ENCODE peak calls at places on chromosomes 6 and 20, in nine cellular contexts. One of them, this sample, is unnamed.

GRCh38 chr20:19867074-19867473 is 109.0 kb downstream of the RIN2 start:
- DNase-seq in mammary epithelial cell: peak
- DNase-seq in HFF-Myc: peak
- DNase-seq in ovary: no peak
- DNase-seq in neural progenitor cell: no peak
- DNase-seq in fibroblast of mammary gland: peak
- DNase-seq in progenitor cell of endocrine pancreas: no peak
- DNase-seq in psoas muscle: no peak
- DNase-seq in omental fat pad: no peak
- DNase-seq in this sample: no peak

GRCh38 chr6:44932651-44933091 is 395.5 kb upstream of the RUNX2 start:
- DNase-seq in HFF-Myc: no peak
- DNase-seq in fibroblast of mammary gland: no peak
- DNase-seq in mammary epithelial cell: no peak
- DNase-seq in neural progenitor cell: no peak
- DNase-seq in omental fat pad: no peak
- DNase-seq in psoas muscle: no peak
- DNase-seq in progenitor cell of endocrine pancreas: no peak
- DNase-seq in ovary: no peak
- DNase-seq in this sample: no peak

GRCh38 chr6:158758464-158758863 is 60.7 kb downstream of the EZR start:
- DNase-seq in ovary: no peak
- DNase-seq in neural progenitor cell: peak
- DNase-seq in omental fat pad: no peak
- DNase-seq in fibroblast of mammary gland: no peak
- DNase-seq in progenitor cell of endocrine pancreas: no peak
- DNase-seq in mammary epithelial cell: no peak
- DNase-seq in HFF-Myc: no peak
- DNase-seq in psoas muscle: peak
- DNase-seq in this sample: no peak

GRCh38 chr6:155936551-155936950 is 480.9 kb upstream of the NOX3 start:
- DNase-seq in fibroblast of mammary gland: no peak
- DNase-seq in ovary: no peak
- DNase-seq in psoas muscle: no peak
- DNase-seq in progenitor cell of endocrine pancreas: no peak
- DNase-seq in omental fat pad: no peak
- DNase-seq in HFF-Myc: peak
- DNase-seq in mammary epithelial cell: no peak
- DNase-seq in neural progenitor cell: no peak
- DNase-seq in this sample: no peak

GRCh38 chr20:19966840-19967239 is 50.3 kb upstream of the NAA20 start:
- DNase-seq in omental fat pad: no peak
- DNase-seq in psoas muscle: no peak
- DNase-seq in progenitor cell of endocrine pancreas: no peak
- DNase-seq in HFF-Myc: no peak
- DNase-seq in fibroblast of mammary gland: no peak
- DNase-seq in neural progenitor cell: no peak
- DNase-seq in ovary: no peak
- DNase-seq in mammary epithelial cell: no peak
- DNase-seq in this sample: no peak

GRCh38 chr6:97668716-97669115 is 385.7 kb upstream of the MMS22L start:
- DNase-seq in HFF-Myc: no peak
- DNase-seq in omental fat pad: no peak
- DNase-seq in psoas muscle: no peak
- DNase-seq in ovary: no peak
- DNase-seq in progenitor cell of endocrine pancreas: no peak
- DNase-seq in mammary epithelial cell: no peak
- DNase-seq in neural progenitor cell: peak
- DNase-seq in fibroblast of mammary gland: no peak
- DNase-seq in this sample: no peak

GRCh38 chr20:32964575-32964974 is 39.7 kb downstream of the SUN5 start:
- DNase-seq in progenitor cell of endocrine pancreas: no peak
- DNase-seq in neural progenitor cell: no peak
- DNase-seq in HFF-Myc: no peak
- DNase-seq in fibroblast of mammary gland: no peak
- DNase-seq in mammary epithelial cell: no peak
- DNase-seq in ovary: no peak
- DNase-seq in omental fat pad: no peak
- DNase-seq in psoas muscle: no peak
- DNase-seq in this sample: no peak

GRCh38 chr6:147765541-147765940 is 257.1 kb downstream of the SAMD5 start:
- DNase-seq in ovary: no peak
- DNase-seq in fibroblast of mammary gland: no peak
- DNase-seq in psoas muscle: no peak
- DNase-seq in neural progenitor cell: no peak
- DNase-seq in mammary epithelial cell: no peak
- DNase-seq in HFF-Myc: no peak
- DNase-seq in progenitor cell of endocrine pancreas: no peak
- DNase-seq in omental fat pad: no peak
- DNase-seq in this sample: no peak

GRCh38 chr20:38059832-38060231 is 26.3 kb downstream of the RPRD1B start:
- DNase-seq in fibroblast of mammary gland: no peak
- DNase-seq in mammary epithelial cell: no peak
- DNase-seq in HFF-Myc: no peak
- DNase-seq in ovary: no peak
- DNase-seq in omental fat pad: no peak
- DNase-seq in progenitor cell of endocrine pancreas: no peak
- DNase-seq in psoas muscle: no peak
- DNase-seq in neural progenitor cell: no peak
- DNase-seq in this sample: no peak

GRCh38 chr20:4592316-4593148 is 129.2 kb upstream of the PRND start:
- DNase-seq in fibroblast of mammary gland: peak
- DNase-seq in mammary epithelial cell: peak
- DNase-seq in neural progenitor cell: peak
- DNase-seq in psoas muscle: peak
- DNase-seq in omental fat pad: no peak
- DNase-seq in ovary: peak
- DNase-seq in progenitor cell of endocrine pancreas: peak
- DNase-seq in HFF-Myc: no peak
- DNase-seq in this sample: no peak

GRCh38 chr6:24476631-24477030 is 12.7 kb downstream of the GPLD1 start:
- DNase-seq in ovary: no peak
- DNase-seq in fibroblast of mammary gland: no peak
- DNase-seq in progenitor cell of endocrine pancreas: no peak
- DNase-seq in neural progenitor cell: no peak
- DNase-seq in omental fat pad: no peak
- DNase-seq in psoas muscle: no peak
- DNase-seq in HFF-Myc: no peak
- DNase-seq in mammary epithelial cell: no peak
- DNase-seq in this sample: no peak

GRCh38 chr6:27334141-27334540 is 22.1 kb upstream of the POM121L2 start:
- DNase-seq in progenitor cell of endocrine pancreas: no peak
- DNase-seq in psoas muscle: no peak
- DNase-seq in neural progenitor cell: no peak
- DNase-seq in mammary epithelial cell: no peak
- DNase-seq in HFF-Myc: no peak
- DNase-seq in fibroblast of mammary gland: peak
- DNase-seq in omental fat pad: no peak
- DNase-seq in ovary: no peak
- DNase-seq in this sample: no peak

GRCh38 chr20:10276886-10277580 is 58.4 kb downstream of the SNAP25 start:
- DNase-seq in omental fat pad: no peak
- DNase-seq in mammary epithelial cell: no peak
- DNase-seq in psoas muscle: no peak
- DNase-seq in progenitor cell of endocrine pancreas: no peak
- DNase-seq in ovary: no peak
- DNase-seq in fibroblast of mammary gland: no peak
- DNase-seq in HFF-Myc: no peak
- DNase-seq in neural progenitor cell: no peak
- DNase-seq in this sample: no peak

GRCh38 chr6:148720371-148720770 is 26.5 kb upstream of the UST start:
- DNase-seq in ovary: no peak
- DNase-seq in omental fat pad: no peak
- DNase-seq in neural progenitor cell: no peak
- DNase-seq in fibroblast of mammary gland: peak
- DNase-seq in psoas muscle: no peak
- DNase-seq in progenitor cell of endocrine pancreas: no peak
- DNase-seq in mammary epithelial cell: no peak
- DNase-seq in HFF-Myc: no peak
- DNase-seq in this sample: no peak

GRCh38 chr6:3026811-3027626 is 27.3 kb downstream of the NQO2 start:
- DNase-seq in fibroblast of mammary gland: peak
- DNase-seq in psoas muscle: no peak
- DNase-seq in progenitor cell of endocrine pancreas: no peak
- DNase-seq in mammary epithelial cell: no peak
- DNase-seq in omental fat pad: no peak
- DNase-seq in neural progenitor cell: peak
- DNase-seq in HFF-Myc: no peak
- DNase-seq in ovary: no peak
- DNase-seq in this sample: no peak

GRCh38 chr6:144953552-144954240 is 668.6 kb downstream of the UTRN start:
- DNase-seq in ovary: no peak
- DNase-seq in psoas muscle: no peak
- DNase-seq in HFF-Myc: no peak
- DNase-seq in progenitor cell of endocrine pancreas: no peak
- DNase-seq in fibroblast of mammary gland: peak
- DNase-seq in omental fat pad: no peak
- DNase-seq in neural progenitor cell: no peak
- DNase-seq in mammary epithelial cell: peak
- DNase-seq in this sample: no peak

GRCh38 chr20:44460795-44461141 is 14.9 kb upstream of the TTPAL start:
- DNase-seq in HFF-Myc: no peak
- DNase-seq in neural progenitor cell: peak
- DNase-seq in progenitor cell of endocrine pancreas: no peak
- DNase-seq in ovary: no peak
- DNase-seq in fibroblast of mammary gland: peak
- DNase-seq in psoas muscle: no peak
- DNase-seq in mammary epithelial cell: peak
- DNase-seq in omental fat pad: no peak
- DNase-seq in this sample: no peak

GRCh38 chr20:4944518-4944917 is 56.8 kb downstream of the SLC23A2 start:
- DNase-seq in ovary: no peak
- DNase-seq in omental fat pad: no peak
- DNase-seq in neural progenitor cell: no peak
- DNase-seq in psoas muscle: no peak
- DNase-seq in progenitor cell of endocrine pancreas: no peak
- DNase-seq in fibroblast of mammary gland: peak
- DNase-seq in HFF-Myc: no peak
- DNase-seq in mammary epithelial cell: peak
- DNase-seq in this sample: no peak

GRCh38 chr20:40255368-40255767 is 433.7 kb downstream of the MAFB start:
- DNase-seq in mammary epithelial cell: no peak
- DNase-seq in HFF-Myc: peak
- DNase-seq in fibroblast of mammary gland: peak
- DNase-seq in neural progenitor cell: no peak
- DNase-seq in ovary: no peak
- DNase-seq in omental fat pad: no peak
- DNase-seq in progenitor cell of endocrine pancreas: no peak
- DNase-seq in psoas muscle: no peak
- DNase-seq in this sample: no peak
- TF ChIP-seq CTCF in mammary epithelial cell: peak
- TF ChIP-seq CTCF in HFF-Myc: peak
- TF ChIP-seq CTCF in fibroblast of mammary gland: peak
- TF ChIP-seq CTCF in neural progenitor cell: no peak
- TF ChIP-seq CTCF in ovary: no peak
- TF ChIP-seq CTCF in omental fat pad: no peak
- TF ChIP-seq CTCF in progenitor cell of endocrine pancreas: peak
- TF ChIP-seq CTCF in psoas muscle: no peak
- TF ChIP-seq CTCF in this sample: no peak

DNA sequence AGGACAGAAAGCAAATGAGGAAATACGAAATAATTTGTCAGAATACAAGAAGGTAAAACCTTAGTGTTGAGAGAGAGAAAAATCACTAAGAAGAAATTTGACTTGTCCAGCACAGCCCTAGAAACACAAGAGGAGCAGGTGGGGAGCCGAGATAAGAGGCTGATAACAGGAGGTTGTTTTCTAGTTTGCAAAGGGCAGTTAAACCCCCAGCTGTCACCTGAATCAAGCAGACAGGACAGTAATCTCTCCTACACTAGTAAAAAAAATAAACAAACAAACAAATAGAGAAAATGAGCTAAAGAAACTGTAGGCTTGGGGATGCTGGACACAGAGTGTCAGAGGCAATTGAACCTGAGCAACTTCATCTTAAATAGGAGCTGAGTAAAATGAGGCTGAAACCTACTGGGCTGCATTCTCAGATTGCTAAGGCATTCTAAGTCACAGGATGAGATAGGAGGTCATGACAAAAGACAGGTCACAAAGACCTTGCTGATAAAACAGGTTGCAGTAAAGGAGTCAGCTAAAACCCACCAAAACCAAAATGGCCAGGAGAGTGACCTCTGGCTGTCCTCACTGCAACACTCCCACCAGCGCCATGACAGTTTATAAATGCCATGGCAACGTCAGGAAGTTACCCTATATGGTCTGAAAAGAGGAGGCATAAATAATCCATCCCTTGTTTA is 40.4 kb downstream of the FAM184A start:
- DNase-seq in ovary: no peak
- DNase-seq in mammary epithelial cell: no peak
- DNase-seq in psoas muscle: no peak
- DNase-seq in neural progenitor cell: no peak
- DNase-seq in omental fat pad: no peak
- DNase-seq in progenitor cell of endocrine pancreas: no peak
- DNase-seq in fibroblast of mammary gland: no peak
- DNase-seq in HFF-Myc: no peak
- DNase-seq in this sample: no peak
- TF ChIP-seq CTCF in ovary: no peak
- TF ChIP-seq CTCF in mammary epithelial cell: no peak
- TF ChIP-seq CTCF in psoas muscle: no peak
- TF ChIP-seq CTCF in neural progenitor cell: no peak
- TF ChIP-seq CTCF in omental fat pad: no peak
- TF ChIP-seq CTCF in progenitor cell of endocrine pancreas: no peak
- TF ChIP-seq CTCF in fibroblast of mammary gland: no peak
- TF ChIP-seq CTCF in HFF-Myc: no peak
- TF ChIP-seq CTCF in this sample: no peak

DNA sequence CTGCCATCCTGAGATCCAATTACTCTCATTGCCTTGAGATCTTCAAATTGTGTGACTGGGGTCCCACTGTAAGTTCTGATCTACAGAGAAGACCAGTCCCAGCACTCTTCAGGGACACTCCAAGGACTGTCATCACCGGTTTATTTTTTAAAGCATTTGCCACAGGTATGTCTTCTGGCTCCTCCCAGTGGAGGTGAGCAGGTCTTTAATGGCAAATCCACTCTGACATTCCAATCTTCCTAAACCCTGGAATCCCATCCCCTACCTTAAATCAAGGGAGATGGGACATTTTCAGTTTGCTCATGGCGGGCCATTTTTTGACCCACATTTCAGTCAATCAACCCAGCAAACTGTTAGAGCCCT is 35.2 kb upstream of the IYD start:
- DNase-seq in psoas muscle: no peak
- DNase-seq in mammary epithelial cell: no peak
- DNase-seq in ovary: no peak
- DNase-seq in omental fat pad: no peak
- DNase-seq in fibroblast of mammary gland: no peak
- DNase-seq in progenitor cell of endocrine pancreas: no peak
- DNase-seq in HFF-Myc: no peak
- DNase-seq in neural progenitor cell: no peak
- DNase-seq in this sample: no peak
- TF ChIP-seq CTCF in psoas muscle: no peak
- TF ChIP-seq CTCF in mammary epithelial cell: no peak
- TF ChIP-seq CTCF in ovary: no peak
- TF ChIP-seq CTCF in omental fat pad: no peak
- TF ChIP-seq CTCF in fibroblast of mammary gland: no peak
- TF ChIP-seq CTCF in progenitor cell of endocrine pancreas: no peak
- TF ChIP-seq CTCF in HFF-Myc: no peak
- TF ChIP-seq CTCF in neural progenitor cell: no peak
- TF ChIP-seq CTCF in this sample: no peak

DNA sequence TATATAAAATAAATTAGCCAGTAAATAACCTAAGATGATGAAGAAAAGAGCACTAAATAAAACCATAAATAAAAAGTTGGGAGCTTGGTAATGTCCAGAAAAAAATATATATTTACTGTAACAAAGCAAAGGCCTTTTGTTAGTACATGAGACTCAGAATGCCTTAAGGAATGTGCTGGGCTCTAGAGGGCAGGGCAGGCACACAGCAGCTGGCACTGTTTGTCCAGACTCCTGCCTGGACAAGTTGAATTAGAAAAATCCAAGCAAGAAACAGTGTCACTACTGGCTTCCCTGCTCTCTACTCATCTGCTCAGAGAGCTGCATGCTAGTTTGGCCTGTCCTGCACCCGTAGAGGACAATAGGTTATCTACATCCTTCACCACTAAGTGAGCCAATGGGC is 8.8 kb downstream of the DEFB129 start:
- DNase-seq in HFF-Myc: no peak
- DNase-seq in ovary: no peak
- DNase-seq in fibroblast of mammary gland: peak
- DNase-seq in psoas muscle: no peak
- DNase-seq in mammary epithelial cell: peak
- DNase-seq in omental fat pad: no peak
- DNase-seq in neural progenitor cell: peak
- DNase-seq in progenitor cell of endocrine pancreas: no peak
- DNase-seq in this sample: no peak
- TF ChIP-seq CTCF in HFF-Myc: peak
- TF ChIP-seq CTCF in ovary: no peak
- TF ChIP-seq CTCF in fibroblast of mammary gland: no peak
- TF ChIP-seq CTCF in psoas muscle: no peak
- TF ChIP-seq CTCF in mammary epithelial cell: peak
- TF ChIP-seq CTCF in omental fat pad: no peak
- TF ChIP-seq CTCF in neural progenitor cell: peak
- TF ChIP-seq CTCF in progenitor cell of endocrine pancreas: no peak
- TF ChIP-seq CTCF in this sample: no peak